ENCODE peak calls at places on chromosome 18, in five cellular contexts. Q, X, B, D and O are unnamed samples.
A peak's percentile ranks its signal among the peaks of the same experiment; 100 is the strongest.

GRCh38 chr18:8938817-8939216 is 163.7 kb upstream of the NDUFV2 start:
- DNase-seq in Q (no peak), X (no peak), B (no peak), D (no peak), O (no peak)

GRCh38 chr18:39751926-39752325 is 2186.3 kb upstream of the CELF4 start:
- DNase-seq in B (no peak), Q (no peak), D (no peak), X (no peak), O (no peak)

GRCh38 chr18:5490753-5491240 is 53.0 kb downstream of the EPB41L3 start:
- DNase-seq in Q (no peak), X (no peak), D (peak; percentile 46), B (no peak), O (no peak)

GRCh38 chr18:78601923-78602322 is 377.7 kb upstream of the SALL3 start:
- DNase-seq in Q (no peak), B (no peak), X (no peak), D (no peak), O (no peak)

GRCh38 chr18:14971461-14972185 is 223.7 kb downstream of the ANKRD30B start:
- DNase-seq in D (no peak), X (no peak), B (no peak), Q (no peak), O (no peak)

GRCh38 chr18:369224-370010 is 101.6 kb upstream of the THOC1 start:
- DNase-seq in D (no peak), B (no peak), X (no peak), Q (no peak), O (no peak)

GRCh38 chr18:7221424-7222155 is 9.3 kb upstream of the LRRC30 start:
- DNase-seq in B (peak; percentile 55), X (no peak), Q (peak; percentile 66), D (peak; percentile 57), O (no peak)

GRCh38 chr18:79191418-79191817 is 122.2 kb downstream of the ATP9B start:
- DNase-seq in B (no peak), X (no peak), D (no peak), Q (no peak), O (no peak)

GRCh38 chr18:60020107-60020925 is 120.5 kb downstream of the PMAIP1 start:
- DNase-seq in D (no peak), B (no peak), X (no peak), Q (no peak), O (no peak)

GRCh38 chr18:56702946-56703345 is 51.8 kb downstream of the WDR7 start:
- DNase-seq in Q (no peak), D (peak; percentile 25), B (no peak), X (no peak), O (no peak)
- H3K4me3 ChIP-seq in Q (no peak overlapping the region), D (no peak overlapping the region), B (no peak overlapping the region), X (no peak overlapping the region), O (no peak overlapping the region)

DNA sequence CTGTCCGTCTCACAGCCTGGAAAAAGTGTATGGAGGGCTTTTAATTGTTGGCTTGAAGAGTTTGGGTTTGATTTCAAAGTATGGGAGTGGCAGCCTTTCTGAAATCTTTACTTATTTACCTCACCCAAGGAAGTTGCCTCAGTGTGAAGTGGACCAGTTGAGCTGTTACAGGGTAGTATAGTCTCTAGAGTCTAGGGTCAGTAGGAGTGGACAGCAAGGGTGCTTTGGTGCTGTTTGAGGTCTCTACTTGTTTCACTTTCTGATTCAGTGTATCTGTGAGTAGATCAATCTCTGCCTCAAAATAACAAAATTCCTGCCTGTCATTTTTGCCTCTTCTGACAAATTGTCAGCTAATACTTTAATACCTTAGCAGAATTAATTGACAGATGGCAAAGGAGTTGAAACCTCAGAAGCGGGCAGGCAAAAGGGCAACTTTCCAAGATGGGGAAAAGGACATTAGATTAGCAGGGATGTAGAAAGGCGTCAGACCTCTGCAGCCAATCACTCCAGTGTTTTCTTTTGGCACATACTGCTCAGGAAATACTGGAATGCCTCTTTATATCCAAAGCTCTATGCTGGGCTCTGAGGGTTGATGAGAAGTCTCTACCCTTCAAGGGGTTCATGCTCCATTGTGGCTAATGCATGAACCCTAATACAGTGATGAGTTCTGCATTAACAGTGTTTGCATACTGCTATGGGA is 5.9 kb downstream of the RIOK3 start:
- DNase-seq in D (no peak), X (no peak), Q (no peak), B (no peak), O (no peak)
- H3K4me1 ChIP-seq in D (peaks cover 14% of the 10 kb centered on the region), X (no peaks in the 10 kb centered on the region), Q (peaks cover 45% of the 10 kb centered on the region), B (peaks cover 65% of the 10 kb centered on the region), O (peaks cover 81% of the 10 kb centered on the region)

DNA sequence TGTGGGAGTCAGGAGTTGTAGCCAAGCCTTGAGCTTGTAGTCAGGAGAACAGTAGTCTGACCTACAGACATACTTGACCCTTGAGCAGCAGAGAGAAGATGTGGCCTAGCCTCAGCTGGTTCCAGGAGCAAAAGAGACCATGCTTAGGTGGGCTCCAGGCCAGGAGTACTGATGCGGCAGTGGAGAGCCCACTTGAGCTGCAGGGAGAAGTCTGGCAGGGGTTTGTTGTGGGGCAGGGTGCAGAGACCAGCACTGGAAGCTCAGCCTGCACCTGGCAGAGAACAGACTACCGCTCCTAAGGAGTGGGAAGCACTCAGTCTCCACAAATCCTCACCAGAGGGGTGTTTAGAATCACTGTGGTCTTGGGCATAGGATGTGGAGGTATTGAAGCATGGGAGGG is 197.9 kb downstream of the TPGS2 start:
- DNase-seq in B (no peak), X (no peak), Q (no peak), D (no peak), O (no peak)
- H3K4me3 ChIP-seq in B (no peak overlapping the region), X (no peak overlapping the region), Q (no peak overlapping the region), D (no peak overlapping the region), O (no peak overlapping the region)

GRCh38 chr18:13562494-13563029 is 163.8 kb downstream of the FAM210A start:
- DNase-seq in D (no peak), B (no peak), X (no peak), Q (no peak), O (no peak)
- H3K4me1 ChIP-seq in D (peaks cover 8% of the 10 kb centered on the region), B (peaks cover 20% of the 10 kb centered on the region), X (no peaks in the 10 kb centered on the region), Q (peaks cover 36% of the 10 kb centered on the region), O (no peaks in the 10 kb centered on the region)

GRCh38 chr18:37482433-37482832 is 83.2 kb downstream of the CELF4 start:
- DNase-seq in B (no peak), Q (no peak), D (no peak), X (no peak), O (no peak)

GRCh38 chr18:37486848-37487247 is 78.8 kb downstream of the CELF4 start:
- DNase-seq in Q (no peak), B (no peak), X (no peak), D (no peak), O (no peak)

GRCh38 chr18:37484893-37485834 is 80.4 kb downstream of the CELF4 start:
- DNase-seq in X (no peak), Q (no peak), D (no peak), B (no peak), O (no peak)

GRCh38 chr18:37483221-37483971 is 82.2 kb downstream of the CELF4 start:
- DNase-seq in X (no peak), B (no peak), Q (no peak), D (peak; percentile 46), O (no peak)

GRCh38 chr18:37483984-37484892 is 81.4 kb downstream of the CELF4 start:
- DNase-seq in D (no peak), B (no peak), Q (no peak), X (no peak), O (no peak)
- H3K4me3 ChIP-seq in D (no peak overlapping the region), B (no peak overlapping the region), Q (no peak overlapping the region), X (no peak overlapping the region), O (no peak overlapping the region)

DNA sequence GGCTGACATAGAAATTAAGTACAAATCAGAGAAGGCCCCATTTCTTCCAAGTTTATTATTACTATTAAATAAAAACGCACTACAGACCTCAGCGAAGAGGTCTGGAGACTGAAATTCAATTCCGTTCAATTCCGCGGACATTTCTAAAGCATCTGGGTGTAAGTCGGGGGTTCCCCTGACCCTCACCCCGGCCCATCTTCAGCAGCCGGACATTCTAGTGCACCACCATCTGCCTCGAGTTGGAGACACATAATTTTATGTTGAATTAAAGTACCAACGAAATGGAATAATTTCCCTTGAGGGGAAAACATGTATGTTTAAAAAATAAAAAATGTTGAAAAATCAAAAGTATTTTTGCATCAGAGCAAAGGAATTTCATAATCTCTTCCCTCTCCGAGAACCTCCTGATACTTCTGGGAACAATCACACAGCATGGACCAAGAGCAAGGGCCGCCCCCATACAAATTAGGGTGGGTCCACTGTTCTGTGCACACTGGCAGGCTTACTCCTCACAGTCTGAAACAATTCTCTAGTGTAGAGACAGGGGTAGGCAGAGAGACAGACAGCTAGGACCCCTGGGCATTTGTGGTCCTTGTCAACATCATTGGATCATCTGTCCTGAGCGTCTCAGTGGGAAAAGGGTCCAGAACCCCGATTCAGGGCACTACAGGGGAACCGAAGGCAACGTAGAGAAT is 29.3 kb downstream of the MBP start:
- DNase-seq in X (no peak), D (no peak), B (peak; percentile 51), Q (peak; percentile 43), O (no peak)
- H3K4me1 ChIP-seq in X (peaks cover 11% of the 10 kb centered on the region), D (peaks cover 30% of the 10 kb centered on the region), B (peaks cover 63% of the 10 kb centered on the region), Q (peaks cover 71% of the 10 kb centered on the region), O (peaks cover 98% of the 10 kb centered on the region)

GRCh38 chr18:45845410-45845809 is 19.9 kb downstream of the SIGLEC15 start:
- DNase-seq in Q (no peak), X (no peak), B (no peak), D (no peak), O (no peak)
- H3K4me3 ChIP-seq in Q (no peak overlapping the region), X (no peak overlapping the region), B (no peak overlapping the region), D (no peak overlapping the region), O (no peak overlapping the region)

DNA sequence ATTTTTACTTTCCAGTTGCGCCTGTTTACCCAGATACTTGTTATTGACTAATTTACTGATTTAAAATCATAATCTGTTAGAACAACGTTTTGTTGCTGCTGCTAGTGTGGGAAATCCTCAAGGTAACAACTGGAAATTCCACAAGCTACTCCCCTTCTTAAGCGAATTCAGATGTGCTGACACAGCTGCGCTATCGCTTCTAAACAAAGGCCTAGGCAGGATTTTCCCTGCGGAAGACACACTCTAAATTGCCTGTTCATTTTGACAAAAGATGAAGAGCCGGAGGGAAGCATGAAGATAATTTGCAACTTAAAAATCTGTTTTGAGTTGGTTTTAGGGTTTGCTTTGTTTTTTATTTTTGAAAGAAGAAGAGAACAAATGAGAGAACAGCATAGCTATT is 283.8 kb downstream of the ALPK2 start:
- DNase-seq in D (no peak), X (no peak), B (no peak), Q (no peak), O (no peak)
- H3K4me1 ChIP-seq in D (no peaks in the 10 kb centered on the region), X (no peaks in the 10 kb centered on the region), B (peaks cover 15% of the 10 kb centered on the region), Q (peaks cover 31% of the 10 kb centered on the region), O (peaks cover 10% of the 10 kb centered on the region)

GRCh38 chr18:47912794-47913594 is 17.5 kb downstream of the SMAD2 start:
- DNase-seq in B (peak; percentile 43), Q (peak; percentile 23), D (no peak), X (no peak), O (no peak)

GRCh38 chr18:47915930-47916329 is 14.5 kb downstream of the SMAD2 start:
- DNase-seq in Q (no peak), X (no peak), D (no peak), B (no peak), O (no peak)

GRCh38 chr18:47915229-47915628 is 15.2 kb downstream of the SMAD2 start:
- DNase-seq in D (no peak), B (no peak), X (no peak), Q (no peak), O (no peak)

GRCh38 chr18:47919916-47920315 is 10.5 kb downstream of the SMAD2 start:
- DNase-seq in Q (no peak), X (no peak), B (no peak), D (no peak), O (no peak)

GRCh38 chr18:47917923-47918610 is 12.4 kb downstream of the SMAD2 start:
- DNase-seq in X (no peak), D (peak; percentile 40), Q (no peak), B (no peak), O (no peak)
- H3K4me3 ChIP-seq in X (no peak overlapping the region), D (no peak overlapping the region), Q (no peak overlapping the region), B (no peak overlapping the region), O (no peak overlapping the region)